ENCODE peak calls at places on chromosome 20, in nine cellular contexts. C is upper lobe of right lung; M is ELR; L is heart left ventricle; H is Calu3; J is activated CD8-positive, alpha-beta memory T cell treated with anti-CD3 and anti-CD28 coated beads, Interleukin-2, amount 50 U/mL, for 48 hours; B is mucosa of gallbladder; Y is activated naive CD4-positive, alpha-beta T cell; W is stimulated activated CD4-positive, alpha-beta T cell treated with anti-CD3 and anti-CD28 coated beads, TNF-alpha, amount 100 ng/mL, for 24 hours. T is an unnamed sample.

GRCh38 chr20:31987744-31988143 is 19.8 kb downstream of the XKR7 start:
- DNase-seq in C (no peak), M (peak; percentile 54), L (no peak), H (no peak), J (no peak), B (no peak), Y (no peak), W (no peak), T (peak; percentile 45)

GRCh38 chr20:62850333-62850974 is 11.2 kb downstream of the TCFL5 start:
- DNase-seq in C (no peak), M (no peak), L (no peak), H (no peak), J (no peak), B (no peak), Y (no peak), W (no peak), T (no peak)

GRCh38 chr20:7723284-7723683 is 217.0 kb downstream of the HAO1 start:
- DNase-seq in C (no peak), M (peak; percentile 43), L (no peak), H (no peak), J (no peak), B (no peak), Y (no peak), W (no peak), T (no peak)

GRCh38 chr20:21099653-21100589 is 6.2 kb downstream of the LINC00237 start:
- DNase-seq in C (peak; percentile 77), M (no peak), L (peak; percentile 72), H (peak; percentile 6), J (peak; percentile 74), B (no peak), Y (no peak), W (no peak), T (no peak)

GRCh38 chr20:4247898-4248858 is 232.8 kb upstream of the RNF24 start:
- DNase-seq in C (no peak), M (no peak), L (peak; percentile 49), H (no peak), J (no peak), B (no peak), Y (no peak), W (no peak), T (no peak)

GRCh38 chr20:19598117-19598516 is 159.9 kb upstream of the RIN2 start:
- DNase-seq in C (no peak), M (no peak), L (no peak), H (no peak), J (no peak), B (no peak), Y (no peak), W (no peak), T (no peak)

GRCh38 chr20:63622732-63623131 is 4.2 kb downstream of the GMEB2 start:
- DNase-seq in C (no peak), M (no peak), L (peak; percentile 33), H (no peak), J (no peak), B (no peak), Y (no peak), W (no peak), T (no peak)

GRCh38 chr20:17727351-17727750 is 27.6 kb downstream of the BANF2 start:
- DNase-seq in C (no peak), M (no peak), L (no peak), H (no peak), J (no peak), B (no peak), Y (no peak), W (no peak), T (no peak)

GRCh38 chr20:63219447-63219821 is 3.5 kb upstream of the YTHDF1 start:
- DNase-seq in C (no peak), M (no peak), L (no peak), H (no peak), J (no peak), B (no peak), Y (no peak), W (no peak), T (no peak)

GRCh38 chr20:32871622-32872160 is 13.0 kb downstream of the EFCAB8 start:
- DNase-seq in C (no peak), M (no peak), L (no peak), H (no peak), J (no peak), B (no peak), Y (no peak), W (no peak), T (no peak)

GRCh38 chr20:62255976-62256375 is 17.7 kb downstream of the OSBPL2 start:
- DNase-seq in C (no peak), M (no peak), L (no peak), H (no peak), J (no peak), B (no peak), Y (no peak), W (no peak), T (no peak)

GRCh38 chr20:17621229-17621968 is 51.5 kb downstream of the DSTN start:
- DNase-seq in C (peak; percentile 32), M (no peak), L (no peak), H (no peak), J (no peak), B (no peak), Y (no peak), W (no peak), T (no peak)

GRCh38 chr20:34530342-34530741 is 14.1 kb downstream of the DYNLRB1 start:
- DNase-seq in C (no peak), M (no peak), L (no peak), H (no peak), J (no peak), B (no peak), Y (no peak), W (no peak), T (no peak)

GRCh38 chr20:54148947-54149764 is 24.6 kb downstream of the CYP24A1 start:
- DNase-seq in C (no peak), M (no peak), L (no peak), H (peak; percentile 72), J (no peak), B (peak; percentile 75), Y (no peak), W (no peak), T (peak; percentile 94)

GRCh38 chr20:37407117-37407566 is 61.2 kb downstream of the SRC start:
- DNase-seq in C (no peak), M (peak; percentile 44), L (no peak), H (no peak), J (no peak), B (no peak), Y (no peak), W (no peak), T (no peak)

GRCh38 chr20:36802326-36803223 is 29.0 kb upstream of the DSN1 start:
- DNase-seq in C (no peak), M (peak; percentile 66), L (no peak), H (no peak), J (no peak), B (no peak), Y (no peak), W (no peak), T (no peak)

GRCh38 chr20:19210426-19211155 is 1.9 kb upstream of the SLC24A3 start:
- DNase-seq in C (no peak), M (no peak), L (no peak), H (no peak), J (no peak), B (peak; percentile 39), Y (no peak), W (no peak), T (no peak)

GRCh38 chr20:61295726-61296628 is 43.9 kb downstream of the CDH4 start:
- DNase-seq in C (no peak), M (peak; percentile 69), L (no peak), H (no peak), J (no peak), B (no peak), Y (no peak), W (no peak), T (no peak)

GRCh38 chr20:61262036-61262435 is 10.0 kb downstream of the CDH4 start:
- DNase-seq in C (no peak), M (no peak), L (no peak), H (no peak), J (no peak), B (no peak), Y (no peak), W (no peak), T (no peak)

GRCh38 chr20:57578476-57579165 is 17.7 kb downstream of the PCK1 start:
- DNase-seq in C (no peak), M (no peak), L (no peak), H (no peak), J (no peak), B (no peak), Y (no peak), W (no peak), T (no peak)

GRCh38 chr20:57064836-57065235 is 201.6 kb downstream of the BMP7 start:
- DNase-seq in C (peak; percentile 36), M (no peak), L (no peak), H (no peak), J (no peak), B (no peak), Y (no peak), W (no peak), T (no peak)

GRCh38 chr20:38138086-38138777 is 26.8 kb downstream of the TGM2 start:
- DNase-seq in C (peak; percentile 54), M (no peak), L (no peak), H (no peak), J (no peak), B (no peak), Y (no peak), W (no peak), T (no peak)

GRCh38 chr20:39878809-39879208 is 810.2 kb downstream of the MAFB start:
- DNase-seq in C (no peak), M (no peak), L (no peak), H (no peak), J (no peak), B (no peak), Y (no peak), W (no peak), T (no peak)

GRCh38 chr20:32762754-32763201 is 593 bp downstream of the DNMT3B start:
- DNase-seq in C (no peak), M (peak; percentile 41), L (peak; percentile 65), H (peak; percentile 27), J (no peak), B (no peak), Y (no peak), W (no peak), T (no peak)

GRCh38 chr20:24379116-24379927 is 90.1 kb upstream of the SYNDIG1 start:
- DNase-seq in C (no peak), M (peak; percentile 69), L (peak; percentile 66), H (no peak), J (no peak), B (peak; percentile 26), Y (no peak), W (no peak), T (no peak)

GRCh38 chr20:6265204-6265904 is 142.5 kb upstream of the FERMT1 start:
- DNase-seq in C (no peak), M (peak; percentile 9), L (no peak), H (peak; percentile 6), J (no peak), B (no peak), Y (no peak), W (no peak), T (peak; percentile 55)

GRCh38 chr20:298755-299391 is 1.5 kb downstream of the ZCCHC3 start:
- DNase-seq in C (no peak), M (peak; percentile 28), L (no peak), H (no peak), J (no peak), B (no peak), Y (no peak), W (no peak), T (no peak)

GRCh38 chr20:21702553-21703467 is 2.7 kb upstream of the PAX1 start:
- DNase-seq in C (peak; percentile 76), M (no peak), L (peak; percentile 71), H (no peak), J (peak; percentile 82), B (peak; percentile 16), Y (no peak), W (no peak), T (peak; percentile 39)